ENCODE peak calls at places on chromosomes 1 and 21, in six cellular contexts. One of them, this sample, is unnamed.

GRCh38 chr1:5724847-5725246 is 267.4 kb downstream of the NPHP4 start:
- DNase-seq in GM12891: no peak
- DNase-seq in K562: no peak
- DNase-seq in HepG2: no peak
- DNase-seq in GM12878: no peak
- DNase-seq in H1: no peak
- DNase-seq in this sample: no peak

GRCh38 chr1:82838066-82838465 is 1037.3 kb downstream of the ADGRL2 start:
- DNase-seq in GM12891: no peak
- DNase-seq in K562: no peak
- DNase-seq in HepG2: no peak
- DNase-seq in GM12878: no peak
- DNase-seq in H1: no peak
- DNase-seq in this sample: no peak

GRCh38 chr1:43048601-43049011 is 89.9 kb upstream of the SLC2A1 start:
- DNase-seq in GM12891: no peak
- DNase-seq in K562: no peak
- DNase-seq in HepG2: no peak
- DNase-seq in GM12878: no peak
- DNase-seq in H1: no peak
- DNase-seq in this sample: no peak

GRCh38 chr1:204630460-204630905 is 55.1 kb downstream of the LRRN2 start:
- DNase-seq in GM12891: no peak
- DNase-seq in K562: peak
- DNase-seq in HepG2: no peak
- DNase-seq in GM12878: no peak
- DNase-seq in H1: no peak
- DNase-seq in this sample: no peak

GRCh38 chr21:44924611-44925010 is 3.9 kb upstream of the ITGB2 start:
- DNase-seq in GM12891: no peak
- DNase-seq in K562: no peak
- DNase-seq in HepG2: no peak
- DNase-seq in GM12878: no peak
- DNase-seq in H1: no peak
- DNase-seq in this sample: no peak

GRCh38 chr1:56550132-56550531 is 29.2 kb downstream of the PLPP3 start:
- DNase-seq in GM12891: no peak
- DNase-seq in K562: no peak
- DNase-seq in HepG2: no peak
- DNase-seq in GM12878: no peak
- DNase-seq in H1: peak
- DNase-seq in this sample: no peak

GRCh38 chr1:31902509-31902857 is 35.7 kb downstream of the PTP4A2 start:
- DNase-seq in GM12891: no peak
- DNase-seq in K562: no peak
- DNase-seq in HepG2: no peak
- DNase-seq in GM12878: no peak
- DNase-seq in H1: no peak
- DNase-seq in this sample: no peak

GRCh38 chr1:14788065-14788464 is 189.6 kb downstream of the KAZN start:
- DNase-seq in GM12891: no peak
- DNase-seq in K562: no peak
- DNase-seq in HepG2: no peak
- DNase-seq in GM12878: no peak
- DNase-seq in H1: no peak
- DNase-seq in this sample: no peak

GRCh38 chr1:190159146-190159545 is 318.5 kb downstream of the BRINP3 start:
- DNase-seq in GM12891: no peak
- DNase-seq in K562: no peak
- DNase-seq in HepG2: no peak
- DNase-seq in GM12878: no peak
- DNase-seq in H1: no peak
- DNase-seq in this sample: no peak

GRCh38 chr1:114330451-114330983 is 176.8 kb upstream of the SYT6 start:
- DNase-seq in GM12891: no peak
- DNase-seq in K562: no peak
- DNase-seq in HepG2: no peak
- DNase-seq in GM12878: no peak
- DNase-seq in H1: no peak
- DNase-seq in this sample: no peak

GRCh38 chr21:38544681-38545080 is 46.4 kb upstream of the ERG start:
- DNase-seq in GM12891: no peak
- DNase-seq in K562: no peak
- DNase-seq in HepG2: no peak
- DNase-seq in GM12878: no peak
- DNase-seq in H1: no peak
- DNase-seq in this sample: no peak

GRCh38 chr21:33281101-33281652 is 15.0 kb downstream of the IL10RB start:
- DNase-seq in GM12891: no peak
- DNase-seq in K562: no peak
- DNase-seq in HepG2: no peak
- DNase-seq in GM12878: no peak
- DNase-seq in H1: no peak
- DNase-seq in this sample: no peak

GRCh38 chr1:80656011-80656627 is 1144.6 kb upstream of the ADGRL2 start:
- DNase-seq in GM12891: no peak
- DNase-seq in K562: no peak
- DNase-seq in HepG2: peak
- DNase-seq in GM12878: no peak
- DNase-seq in H1: no peak
- DNase-seq in this sample: no peak

GRCh38 chr21:26842300-26842699 is 2.9 kb downstream of the ADAMTS1 start:
- DNase-seq in GM12891: no peak
- DNase-seq in K562: no peak
- DNase-seq in HepG2: no peak
- DNase-seq in GM12878: no peak
- DNase-seq in H1: no peak
- DNase-seq in this sample: no peak

GRCh38 chr1:178934574-178934945 is 63.7 kb upstream of the ANGPTL1 start:
- DNase-seq in GM12891: no peak
- DNase-seq in K562: no peak
- DNase-seq in HepG2: no peak
- DNase-seq in GM12878: no peak
- DNase-seq in H1: no peak
- DNase-seq in this sample: no peak

GRCh38 chr1:236163460-236164153 is 21.3 kb downstream of the GPR137B start:
- DNase-seq in GM12891: no peak
- DNase-seq in K562: no peak
- DNase-seq in HepG2: no peak
- DNase-seq in GM12878: no peak
- DNase-seq in H1: no peak
- DNase-seq in this sample: no peak

GRCh38 chr1:7771673-7772299 is 690 bp downstream of the VAMP3 start:
- DNase-seq in GM12891: no peak
- DNase-seq in K562: no peak
- DNase-seq in HepG2: peak
- DNase-seq in GM12878: no peak
- DNase-seq in H1: no peak
- DNase-seq in this sample: no peak

GRCh38 chr1:7769673-7770412 is 1.3 kb upstream of the VAMP3 start:
- DNase-seq in GM12891: no peak
- DNase-seq in K562: peak
- DNase-seq in HepG2: no peak
- DNase-seq in GM12878: no peak
- DNase-seq in H1: no peak
- DNase-seq in this sample: no peak

GRCh38 chr1:7768583-7768982 is 2.5 kb upstream of the VAMP3 start:
- DNase-seq in GM12891: no peak
- DNase-seq in K562: no peak
- DNase-seq in HepG2: no peak
- DNase-seq in GM12878: no peak
- DNase-seq in H1: no peak
- DNase-seq in this sample: no peak

GRCh38 chr1:7770620-7770938 is 517 bp upstream of the VAMP3 start:
- DNase-seq in GM12891: no peak
- DNase-seq in K562: no peak
- DNase-seq in HepG2: no peak
- DNase-seq in GM12878: no peak
- DNase-seq in H1: no peak
- DNase-seq in this sample: no peak

DNA sequence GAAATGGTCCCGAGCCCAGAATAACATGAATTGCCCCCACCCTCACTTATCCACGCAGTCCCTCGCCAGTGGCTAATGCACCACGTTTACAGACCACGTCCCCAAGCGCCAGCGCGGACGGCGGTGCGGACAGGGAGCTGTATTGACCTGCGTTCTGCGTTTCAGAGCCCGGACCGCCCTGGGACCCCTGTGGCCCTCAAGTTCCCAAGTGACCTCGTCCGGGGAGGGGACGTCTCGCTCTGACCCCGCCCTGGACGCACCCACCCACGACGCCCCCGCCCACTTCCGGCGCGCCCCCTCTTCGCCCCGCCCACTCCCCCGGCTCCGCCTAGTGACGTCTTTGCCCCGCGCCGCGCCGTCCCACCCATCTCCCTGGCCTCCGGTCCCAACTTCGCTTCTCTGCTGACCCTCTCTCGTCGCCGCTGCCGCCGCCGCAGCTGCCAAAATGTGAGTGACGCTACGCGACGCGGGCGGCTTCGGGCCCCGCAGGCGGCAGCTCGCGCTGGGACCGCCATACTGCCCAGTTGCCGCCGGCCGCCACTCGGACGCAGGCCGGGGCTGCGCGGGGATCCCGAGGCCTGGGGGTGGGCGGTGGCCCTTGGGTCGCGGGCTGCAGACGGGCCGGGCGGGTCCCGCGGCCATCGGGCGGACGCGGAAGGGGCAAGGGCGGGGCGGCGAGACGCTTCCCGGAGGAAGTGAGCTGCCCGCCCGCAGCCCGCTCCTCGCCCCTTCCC is at the start of gene VAMP3:
- DNase-seq in GM12891: peak
- DNase-seq in K562: peak
- DNase-seq in HepG2: peak
- DNase-seq in GM12878: peak
- DNase-seq in H1: peak
- DNase-seq in this sample: peak
- TF ChIP-seq POLR2A in GM12891: no peak
- TF ChIP-seq POLR2A in K562: peak
- TF ChIP-seq POLR2A in HepG2: peak
- TF ChIP-seq POLR2A in GM12878: peak
- TF ChIP-seq POLR2A in H1: no peak
- TF ChIP-seq POLR2A in this sample: peak

GRCh38 chr21:36099000-36099399 is 29.2 kb downstream of the CBR1 start:
- DNase-seq in GM12891: no peak
- DNase-seq in K562: no peak
- DNase-seq in HepG2: no peak
- DNase-seq in GM12878: no peak
- DNase-seq in H1: no peak
- DNase-seq in this sample: no peak

GRCh38 chr21:36093512-36093911 is 23.7 kb downstream of the CBR1 start:
- DNase-seq in GM12891: no peak
- DNase-seq in K562: no peak
- DNase-seq in HepG2: no peak
- DNase-seq in GM12878: no peak
- DNase-seq in H1: no peak
- DNase-seq in this sample: no peak

GRCh38 chr21:36097427-36098230 is 27.8 kb downstream of the CBR1 start:
- DNase-seq in GM12891: no peak
- DNase-seq in K562: peak
- DNase-seq in HepG2: no peak
- DNase-seq in GM12878: peak
- DNase-seq in H1: no peak
- DNase-seq in this sample: no peak

GRCh38 chr21:36092676-36093075 is 22.9 kb downstream of the CBR1 start:
- DNase-seq in GM12891: no peak
- DNase-seq in K562: no peak
- DNase-seq in HepG2: no peak
- DNase-seq in GM12878: no peak
- DNase-seq in H1: no peak
- DNase-seq in this sample: no peak

DNA sequence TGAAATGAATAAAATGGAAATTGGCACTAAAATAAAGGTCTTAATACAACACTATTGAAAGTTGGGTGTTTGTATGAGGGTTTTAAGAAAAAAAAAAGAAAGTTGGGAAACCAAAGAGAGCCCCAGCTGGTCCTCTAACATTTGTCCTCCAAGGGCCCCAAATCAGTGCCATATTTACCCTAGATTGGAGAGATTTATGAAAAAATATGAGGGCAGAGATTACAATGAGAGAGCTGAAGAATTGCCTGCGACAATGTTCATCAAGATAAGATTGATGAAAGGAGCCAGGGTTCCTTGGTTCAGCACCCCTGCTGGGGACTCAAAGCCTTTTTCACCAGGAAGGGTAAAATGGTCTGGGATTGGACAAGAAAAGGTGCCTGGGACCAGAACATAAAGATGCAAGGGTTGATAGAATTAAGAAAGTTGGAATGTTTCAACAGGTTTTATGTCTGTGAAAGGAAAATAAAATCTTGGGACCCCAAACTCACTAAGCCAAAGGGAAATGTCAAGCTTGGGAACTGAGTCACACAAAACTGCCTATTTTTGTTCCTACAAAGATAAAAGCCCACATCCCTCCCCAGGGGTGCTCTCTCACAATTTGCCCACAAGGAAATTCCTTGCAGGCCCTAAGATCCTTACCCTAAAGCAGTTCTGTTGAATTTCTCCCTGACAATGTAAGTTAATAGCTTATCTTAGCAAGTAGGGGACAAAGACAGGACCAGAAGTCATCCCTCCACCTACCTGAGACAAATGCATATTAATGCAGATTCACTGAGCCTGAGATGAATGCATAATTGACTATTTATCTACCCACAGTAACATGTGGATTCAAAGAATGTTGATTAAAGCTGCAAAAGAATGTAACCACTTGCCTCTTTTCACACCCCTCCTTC is 26.8 kb downstream of the CBR1 start:
- DNase-seq in GM12891: no peak
- DNase-seq in K562: no peak
- DNase-seq in HepG2: no peak
- DNase-seq in GM12878: no peak
- DNase-seq in H1: no peak
- DNase-seq in this sample: no peak
- TF ChIP-seq POLR2AphosphoS5 in GM12891: no peak
- TF ChIP-seq POLR2AphosphoS5 in K562: no peak
- TF ChIP-seq POLR2AphosphoS5 in HepG2: no peak
- TF ChIP-seq POLR2AphosphoS5 in GM12878: no peak
- TF ChIP-seq POLR2AphosphoS5 in H1: no peak
- TF ChIP-seq POLR2AphosphoS5 in this sample: no peak

DNA sequence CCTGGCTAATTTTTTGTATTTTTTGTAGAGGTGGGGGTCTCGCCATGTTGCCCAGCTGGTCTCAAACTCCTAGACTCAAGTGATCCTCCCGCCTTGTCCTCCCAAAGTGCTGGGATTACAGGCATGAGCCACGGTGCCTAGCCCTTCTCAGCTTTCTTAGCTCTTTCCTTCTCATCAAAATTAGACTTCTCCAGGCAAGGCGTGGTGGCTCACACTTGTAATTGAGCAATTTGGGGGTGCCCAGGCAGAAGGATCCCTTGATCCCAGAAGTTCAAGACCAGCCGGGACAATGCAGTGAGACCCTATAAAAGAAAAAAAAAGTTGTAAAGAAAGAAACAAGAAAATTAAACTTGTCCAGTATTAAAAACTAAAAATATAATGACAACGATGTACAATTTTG is 112.6 kb upstream of the ERRFI1 start:
- DNase-seq in GM12891: no peak
- DNase-seq in K562: no peak
- DNase-seq in HepG2: no peak
- DNase-seq in GM12878: no peak
- DNase-seq in H1: no peak
- DNase-seq in this sample: no peak
- TF ChIP-seq TAF1 in GM12891: no peak
- TF ChIP-seq TAF1 in K562: no peak
- TF ChIP-seq TAF1 in HepG2: no peak
- TF ChIP-seq TAF1 in GM12878: no peak
- TF ChIP-seq TAF1 in H1: no peak
- TF ChIP-seq TAF1 in this sample: no peak

GRCh38 chr1:61741682-61742619 is at the start of gene PATJ:
- DNase-seq in GM12891: peak
- DNase-seq in K562: no peak
- DNase-seq in HepG2: peak
- DNase-seq in GM12878: no peak
- DNase-seq in H1: peak
- DNase-seq in this sample: peak
- TF ChIP-seq POLR2A in GM12891: no peak
- TF ChIP-seq POLR2A in K562: no peak
- TF ChIP-seq POLR2A in HepG2: peak
- TF ChIP-seq POLR2A in GM12878: peak
- TF ChIP-seq POLR2A in H1: peak
- TF ChIP-seq POLR2A in this sample: peak